ENCODE peak calls at places on chromosomes 13 and 19, in seven cellular contexts. One of them, this sample, is unnamed.
A peak's percentile ranks its signal among the peaks of the same experiment; 100 is the strongest.

GRCh38 chr13:113589251-113589960 is 4.9 kb downstream of the TFDP1 start:
- DNase-seq in pancreas: peak; percentile 41
- DNase-seq in AG04449: no peak
- DNase-seq in fibroblast of pulmonary artery: no peak
- DNase-seq in fibroblast of lung: no peak
- DNase-seq in mesothelial cell of epicardium: no peak
- DNase-seq in thoracic aorta: no peak
- DNase-seq in this sample: no peak

GRCh38 chr13:99982741-99983400 is 1.3 kb downstream of the ZIC2 start:
- DNase-seq in pancreas: no peak
- DNase-seq in AG04449: no peak
- DNase-seq in fibroblast of pulmonary artery: no peak
- DNase-seq in fibroblast of lung: no peak
- DNase-seq in mesothelial cell of epicardium: no peak
- DNase-seq in thoracic aorta: no peak
- DNase-seq in this sample: no peak

GRCh38 chr13:84413016-84413415 is 530.7 kb upstream of the SLITRK1 start:
- DNase-seq in pancreas: no peak
- DNase-seq in AG04449: no peak
- DNase-seq in fibroblast of pulmonary artery: no peak
- DNase-seq in fibroblast of lung: no peak
- DNase-seq in mesothelial cell of epicardium: no peak
- DNase-seq in thoracic aorta: no peak
- DNase-seq in this sample: no peak

GRCh38 chr13:34513526-34513925 is 428.5 kb upstream of the NBEA start:
- DNase-seq in pancreas: no peak
- DNase-seq in AG04449: no peak
- DNase-seq in fibroblast of pulmonary artery: no peak
- DNase-seq in fibroblast of lung: no peak
- DNase-seq in mesothelial cell of epicardium: no peak
- DNase-seq in thoracic aorta: no peak
- DNase-seq in this sample: no peak

GRCh38 chr19:2328401-2329161 is at the start of the genes LSM7 and SPPL2B:
- DNase-seq in pancreas: peak; percentile 97
- DNase-seq in AG04449: no peak
- DNase-seq in fibroblast of pulmonary artery: peak; percentile 87
- DNase-seq in fibroblast of lung: peak; percentile 86
- DNase-seq in mesothelial cell of epicardium: peak; percentile 90
- DNase-seq in thoracic aorta: peak; percentile 67
- DNase-seq in this sample: peak; percentile 96

GRCh38 chr13:30308548-30308947 is 1.2 kb upstream of the KATNAL1 start:
- DNase-seq in pancreas: no peak
- DNase-seq in AG04449: no peak
- DNase-seq in fibroblast of pulmonary artery: peak; percentile 85
- DNase-seq in fibroblast of lung: peak; percentile 40
- DNase-seq in mesothelial cell of epicardium: no peak
- DNase-seq in thoracic aorta: no peak
- DNase-seq in this sample: no peak

GRCh38 chr19:21439372-21439771 is 42.4 kb downstream of the ZNF493 start:
- DNase-seq in pancreas: no peak
- DNase-seq in AG04449: no peak
- DNase-seq in fibroblast of pulmonary artery: no peak
- DNase-seq in fibroblast of lung: peak; percentile 4
- DNase-seq in mesothelial cell of epicardium: no peak
- DNase-seq in thoracic aorta: no peak
- DNase-seq in this sample: no peak

GRCh38 chr19:17441241-17442135 is 7.0 kb downstream of the TMEM221 start:
- DNase-seq in pancreas: no peak
- DNase-seq in AG04449: no peak
- DNase-seq in fibroblast of pulmonary artery: peak; percentile 68
- DNase-seq in fibroblast of lung: no peak
- DNase-seq in mesothelial cell of epicardium: no peak
- DNase-seq in thoracic aorta: no peak
- DNase-seq in this sample: peak; percentile 44

GRCh38 chr13:47420012-47420411 is 523.2 kb upstream of the HTR2A start:
- DNase-seq in pancreas: no peak
- DNase-seq in AG04449: no peak
- DNase-seq in fibroblast of pulmonary artery: no peak
- DNase-seq in fibroblast of lung: peak; percentile 45
- DNase-seq in mesothelial cell of epicardium: no peak
- DNase-seq in thoracic aorta: no peak
- DNase-seq in this sample: no peak

GRCh38 chr19:11456659-11457058 is 21.2 kb downstream of the PRKCSH start:
- DNase-seq in pancreas: no peak
- DNase-seq in AG04449: no peak
- DNase-seq in fibroblast of pulmonary artery: no peak
- DNase-seq in fibroblast of lung: no peak
- DNase-seq in mesothelial cell of epicardium: no peak
- DNase-seq in thoracic aorta: no peak
- DNase-seq in this sample: no peak

GRCh38 chr19:11457831-11458230 is 22.4 kb downstream of the PRKCSH start:
- DNase-seq in pancreas: no peak
- DNase-seq in AG04449: no peak
- DNase-seq in fibroblast of pulmonary artery: no peak
- DNase-seq in fibroblast of lung: no peak
- DNase-seq in mesothelial cell of epicardium: no peak
- DNase-seq in thoracic aorta: no peak
- DNase-seq in this sample: no peak

GRCh38 chr19:11460207-11460606 is 20.6 kb downstream of the ELAVL3 start:
- DNase-seq in pancreas: no peak
- DNase-seq in AG04449: no peak
- DNase-seq in fibroblast of pulmonary artery: no peak
- DNase-seq in fibroblast of lung: no peak
- DNase-seq in mesothelial cell of epicardium: no peak
- DNase-seq in thoracic aorta: no peak
- DNase-seq in this sample: no peak

GRCh38 chr19:11458236-11458900 is 22.5 kb downstream of the ELAVL3 start:
- DNase-seq in pancreas: no peak
- DNase-seq in AG04449: no peak
- DNase-seq in fibroblast of pulmonary artery: no peak
- DNase-seq in fibroblast of lung: no peak
- DNase-seq in mesothelial cell of epicardium: no peak
- DNase-seq in thoracic aorta: no peak
- DNase-seq in this sample: no peak

DNA sequence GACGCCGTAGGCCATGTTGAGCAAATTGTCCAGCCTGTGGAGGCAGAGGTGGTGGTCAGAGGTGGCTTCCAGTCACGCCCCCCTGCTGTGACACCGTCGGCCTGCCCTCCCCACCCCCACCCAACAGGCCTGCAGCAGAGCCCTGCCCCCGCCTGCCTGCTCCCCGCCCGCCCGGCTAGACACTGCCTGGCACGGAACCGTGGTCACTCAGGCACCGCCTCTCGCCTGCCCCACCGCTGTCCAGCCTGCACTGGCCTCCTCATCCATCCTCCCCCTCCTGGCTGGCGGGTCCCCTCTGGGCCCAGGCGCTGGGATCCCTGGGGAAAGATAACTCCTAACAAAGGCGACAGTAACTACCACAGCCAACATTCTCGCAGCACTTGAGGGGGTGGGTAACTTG is 21.7 kb downstream of the PRKCSH start:
- DNase-seq in pancreas: no peak
- DNase-seq in AG04449: no peak
- DNase-seq in fibroblast of pulmonary artery: no peak
- DNase-seq in fibroblast of lung: no peak
- DNase-seq in mesothelial cell of epicardium: no peak
- DNase-seq in thoracic aorta: no peak
- DNase-seq in this sample: peak; percentile 56
- TF ChIP-seq CTCF in pancreas: no peak
- TF ChIP-seq CTCF in AG04449: no peak
- TF ChIP-seq CTCF in fibroblast of pulmonary artery: no peak
- TF ChIP-seq CTCF in fibroblast of lung: no peak
- TF ChIP-seq CTCF in mesothelial cell of epicardium: no peak
- TF ChIP-seq CTCF in thoracic aorta: no peak
- TF ChIP-seq CTCF in this sample: no peak

GRCh38 chr19:55212447-55212846 is 3.1 kb upstream of the PTPRH start:
- DNase-seq in pancreas: no peak
- DNase-seq in AG04449: no peak
- DNase-seq in fibroblast of pulmonary artery: no peak
- DNase-seq in fibroblast of lung: no peak
- DNase-seq in mesothelial cell of epicardium: no peak
- DNase-seq in thoracic aorta: no peak
- DNase-seq in this sample: no peak
- TF ChIP-seq CTCF in pancreas: no peak
- TF ChIP-seq CTCF in AG04449: no peak
- TF ChIP-seq CTCF in fibroblast of pulmonary artery: peak; percentile 25
- TF ChIP-seq CTCF in fibroblast of lung: peak; percentile 12
- TF ChIP-seq CTCF in mesothelial cell of epicardium: peak; percentile 23
- TF ChIP-seq CTCF in thoracic aorta: no peak
- TF ChIP-seq CTCF in this sample: no peak

GRCh38 chr13:43157796-43158195 is 134.4 kb downstream of the DNAJC15 start:
- DNase-seq in pancreas: no peak
- DNase-seq in AG04449: no peak
- DNase-seq in fibroblast of pulmonary artery: no peak
- DNase-seq in fibroblast of lung: no peak
- DNase-seq in mesothelial cell of epicardium: no peak
- DNase-seq in thoracic aorta: no peak
- DNase-seq in this sample: no peak

GRCh38 chr13:43154839-43155238 is 131.5 kb downstream of the DNAJC15 start:
- DNase-seq in pancreas: no peak
- DNase-seq in AG04449: no peak
- DNase-seq in fibroblast of pulmonary artery: no peak
- DNase-seq in fibroblast of lung: no peak
- DNase-seq in mesothelial cell of epicardium: no peak
- DNase-seq in thoracic aorta: no peak
- DNase-seq in this sample: no peak

GRCh38 chr13:43156916-43157315 is 133.5 kb downstream of the DNAJC15 start:
- DNase-seq in pancreas: no peak
- DNase-seq in AG04449: no peak
- DNase-seq in fibroblast of pulmonary artery: no peak
- DNase-seq in fibroblast of lung: no peak
- DNase-seq in mesothelial cell of epicardium: no peak
- DNase-seq in thoracic aorta: no peak
- DNase-seq in this sample: no peak

GRCh38 chr13:43154083-43154739 is 130.8 kb downstream of the DNAJC15 start:
- DNase-seq in pancreas: no peak
- DNase-seq in AG04449: no peak
- DNase-seq in fibroblast of pulmonary artery: no peak
- DNase-seq in fibroblast of lung: no peak
- DNase-seq in mesothelial cell of epicardium: no peak
- DNase-seq in thoracic aorta: no peak
- DNase-seq in this sample: no peak

GRCh38 chr13:43159007-43159406 is 135.6 kb downstream of the DNAJC15 start:
- DNase-seq in pancreas: no peak
- DNase-seq in AG04449: no peak
- DNase-seq in fibroblast of pulmonary artery: peak; percentile 67
- DNase-seq in fibroblast of lung: peak; percentile 65
- DNase-seq in mesothelial cell of epicardium: no peak
- DNase-seq in thoracic aorta: no peak
- DNase-seq in this sample: no peak
- TF ChIP-seq CTCF in pancreas: no peak
- TF ChIP-seq CTCF in AG04449: peak; percentile 12
- TF ChIP-seq CTCF in fibroblast of pulmonary artery: peak; percentile 22
- TF ChIP-seq CTCF in fibroblast of lung: peak; percentile 29
- TF ChIP-seq CTCF in mesothelial cell of epicardium: no peak
- TF ChIP-seq CTCF in thoracic aorta: no peak
- TF ChIP-seq CTCF in this sample: no peak

GRCh38 chr19:45637890-45638667 is 1.1 kb downstream of the EML2 start:
- DNase-seq in pancreas: no peak
- DNase-seq in AG04449: no peak
- DNase-seq in fibroblast of pulmonary artery: peak; percentile 72
- DNase-seq in fibroblast of lung: peak; percentile 47
- DNase-seq in mesothelial cell of epicardium: no peak
- DNase-seq in thoracic aorta: no peak
- DNase-seq in this sample: no peak

GRCh38 chr19:45641274-45642105 is 2.3 kb upstream of the EML2 start:
- DNase-seq in pancreas: peak; percentile 87
- DNase-seq in AG04449: no peak
- DNase-seq in fibroblast of pulmonary artery: peak; percentile 69
- DNase-seq in fibroblast of lung: peak; percentile 62
- DNase-seq in mesothelial cell of epicardium: peak; percentile 69
- DNase-seq in thoracic aorta: no peak
- DNase-seq in this sample: peak; percentile 91

GRCh38 chr19:45636902-45637301 is 2.3 kb downstream of the EML2 start:
- DNase-seq in pancreas: no peak
- DNase-seq in AG04449: no peak
- DNase-seq in fibroblast of pulmonary artery: no peak
- DNase-seq in fibroblast of lung: no peak
- DNase-seq in mesothelial cell of epicardium: no peak
- DNase-seq in thoracic aorta: no peak
- DNase-seq in this sample: no peak

GRCh38 chr19:45640849-45641273 is 1.7 kb upstream of the EML2 start:
- DNase-seq in pancreas: peak; percentile 66
- DNase-seq in AG04449: no peak
- DNase-seq in fibroblast of pulmonary artery: no peak
- DNase-seq in fibroblast of lung: no peak
- DNase-seq in mesothelial cell of epicardium: no peak
- DNase-seq in thoracic aorta: no peak
- DNase-seq in this sample: peak; percentile 56

GRCh38 chr19:45638930-45639729 is at the start of gene EML2:
- DNase-seq in pancreas: peak; percentile 81
- DNase-seq in AG04449: no peak
- DNase-seq in fibroblast of pulmonary artery: no peak
- DNase-seq in fibroblast of lung: no peak
- DNase-seq in mesothelial cell of epicardium: no peak
- DNase-seq in thoracic aorta: no peak
- DNase-seq in this sample: peak; percentile 83
- TF ChIP-seq CTCF in pancreas: no peak
- TF ChIP-seq CTCF in AG04449: peak; percentile 42
- TF ChIP-seq CTCF in fibroblast of pulmonary artery: peak; percentile 14
- TF ChIP-seq CTCF in fibroblast of lung: peak; percentile 41
- TF ChIP-seq CTCF in mesothelial cell of epicardium: no peak
- TF ChIP-seq CTCF in thoracic aorta: no peak
- TF ChIP-seq CTCF in this sample: peak; percentile 15

This sample was measured in nephron progenitor cell.